ENCODE peak calls at places on chromosomes 13 and 19, in ten cellular contexts. Q, A, K, U, D, H, J, L, W and E are unnamed samples.
A peak's percentile ranks its signal among the peaks of the same experiment; 100 is the strongest.

GRCh38 chr13:27393101-27393500 is 31.3 kb upstream of the GTF3A start:
- DNase-seq in A (no peak), K (no peak), J (no peak), H (no peak), L (no peak), D (no peak), W (no peak), Q (no peak), U (no peak), E (no peak)

GRCh38 chr19:39839678-39840327 is 5.8 kb upstream of the DYRK1B start:
- DNase-seq in W (no peak), Q (no peak), A (no peak), D (no peak), K (no peak), H (no peak), L (no peak), U (no peak), J (no peak), E (no peak)

GRCh38 chr13:99614465-99614885 is 113.2 kb downstream of the TM9SF2 start:
- DNase-seq in W (peak; percentile 29), D (no peak), H (no peak), K (peak; percentile 2), A (peak; percentile 24), J (no peak), U (peak; percentile 59), Q (peak; percentile 29), L (no peak), E (peak; percentile 21)

GRCh38 chr19:12095111-12095790 is 30.7 kb downstream of the ZNF844 start:
- DNase-seq in J (no peak), K (no peak), Q (no peak), L (no peak), A (peak; percentile 85), W (no peak), U (no peak), D (no peak), H (peak; percentile 62), E (no peak)

GRCh38 chr13:21986602-21987001 is 315.7 kb downstream of the FGF9 start:
- DNase-seq in L (no peak), Q (no peak), W (no peak), H (no peak), J (no peak), D (no peak), U (no peak), K (no peak), A (no peak), E (no peak)

GRCh38 chr13:57630661-57631606 is 610 bp upstream of the PCDH17 start:
- DNase-seq in K (no peak), L (no peak), Q (no peak), J (no peak), D (no peak), U (no peak), H (no peak), A (peak; percentile 23), W (no peak), E (no peak)

GRCh38 chr13:39510296-39510695 is 92.7 kb downstream of the LHFPL6 start:
- DNase-seq in A (no peak), H (no peak), K (no peak), L (no peak), D (no peak), Q (no peak), U (peak; percentile 23), W (no peak), J (no peak), E (no peak)

GRCh38 chr19:33823341-33823740 is 26.7 kb downstream of the KCTD15 start:
- DNase-seq in J (no peak), W (no peak), H (no peak), U (no peak), L (no peak), D (no peak), K (no peak), Q (no peak), A (no peak), E (no peak)

GRCh38 chr13:66347718-66348117 is 882.4 kb downstream of the PCDH9 start:
- DNase-seq in H (no peak), Q (no peak), W (no peak), A (peak; percentile 47), K (no peak), D (no peak), J (no peak), L (no peak), U (no peak), E (no peak)

GRCh38 chr13:113390874-113391497 is 27.1 kb upstream of the GRTP1 start:
- DNase-seq in H (no peak), W (no peak), K (no peak), J (no peak), L (no peak), A (no peak), D (no peak), U (no peak), Q (no peak), E (no peak)

GRCh38 chr13:98014766-98015165 is 61.3 kb downstream of the IPO5 start:
- DNase-seq in U (no peak), Q (no peak), K (no peak), W (no peak), L (no peak), A (peak; percentile 91), H (peak; percentile 53), J (no peak), D (no peak), E (no peak)

GRCh38 chr13:77599351-77599750 is 63.8 kb downstream of the SCEL start:
- DNase-seq in A (no peak), D (no peak), L (no peak), J (no peak), K (no peak), H (no peak), U (no peak), W (no peak), Q (no peak), E (no peak)

GRCh38 chr19:5624154-5624663 is 1.3 kb downstream of the SAFB start:
- DNase-seq in W (peak; percentile 18), U (no peak), A (peak; percentile 63), J (peak; percentile 5), K (no peak), Q (no peak), H (no peak), L (no peak), D (no peak), E (no peak)

GRCh38 chr13:51797664-51798488 is 6.1 kb downstream of the DHRS12 start:
- DNase-seq in Q (peak; percentile 49), L (peak; percentile 41), H (no peak), U (peak; percentile 61), D (no peak), J (peak; percentile 29), K (peak; percentile 55), A (peak; percentile 63), W (peak; percentile 79), E (peak; percentile 46)

GRCh38 chr19:4534836-4535658 is at the start of gene PLIN5:
- DNase-seq in K (peak; percentile 24), H (no peak), U (peak; percentile 61), D (peak; percentile 40), Q (peak; percentile 44), A (peak; percentile 51), J (no peak), L (peak; percentile 3), W (peak; percentile 26), E (peak; percentile 29)

GRCh38 chr19:13804830-13805683 is 9.8 kb downstream of the ZSWIM4 start:
- DNase-seq in D (no peak), J (no peak), Q (no peak), H (no peak), U (peak; percentile 18), A (no peak), K (no peak), L (no peak), W (no peak), E (no peak)

GRCh38 chr13:70162141-70162540 is 53.9 kb upstream of the KLHL1 start:
- DNase-seq in U (no peak), A (no peak), D (no peak), W (no peak), K (no peak), Q (no peak), J (no peak), H (no peak), L (no peak), E (no peak)

GRCh38 chr19:342801-343421 is 1.7 kb downstream of the MIER2 start:
- DNase-seq in Q (no peak), D (peak; percentile 87), W (no peak), A (peak; percentile 95), L (no peak), U (no peak), J (no peak), K (no peak), H (peak; percentile 67), E (no peak)

GRCh38 chr13:99860736-99861135 is 110.8 kb downstream of the ZIC5 start:
- DNase-seq in J (no peak), L (no peak), Q (no peak), A (no peak), H (no peak), K (no peak), U (no peak), W (no peak), D (no peak), E (no peak)

GRCh38 chr13:71240906-71241305 is 626.1 kb downstream of the DACH1 start:
- DNase-seq in Q (no peak), K (no peak), L (no peak), U (no peak), H (no peak), W (no peak), A (peak; percentile 38), D (no peak), J (no peak), E (no peak)

GRCh38 chr19:24033962-24034342 is 53.0 kb upstream of the ZNF254 start:
- DNase-seq in W (peak; percentile 38), Q (peak; percentile 19), J (peak; percentile 2), K (no peak), H (no peak), D (peak; percentile 12), A (peak; percentile 81), U (peak; percentile 40), L (no peak), E (peak; percentile 13)

GRCh38 chr13:25095862-25096453 is at the start of gene PABPC3:
- DNase-seq in L (no peak), D (no peak), W (peak; percentile 7), J (no peak), A (peak; percentile 2), H (no peak), Q (no peak), U (no peak), K (no peak), E (no peak)

GRCh38 chr13:101959016-101959415 is 442.8 kb downstream of the FGF14 start:
- DNase-seq in L (no peak), W (no peak), Q (no peak), H (no peak), J (no peak), D (no peak), K (no peak), U (no peak), A (no peak), E (no peak)

GRCh38 chr19:32971715-32972540 is at the start of the genes CEP89 and FAAP24:
- DNase-seq in K (peak; percentile 98), J (peak; percentile 94), D (peak; percentile 99), U (peak; percentile 99), Q (peak; percentile 97), A (peak; percentile 99), H (peak; percentile 99), W (peak; percentile 99), L (peak; percentile 98), E (peak; percentile 100)

GRCh38 chr19:40224342-40225148 is 1.9 kb downstream of the CCNP start:
- DNase-seq in H (no peak), W (no peak), J (no peak), L (no peak), Q (no peak), U (no peak), K (no peak), A (no peak), D (no peak), E (no peak)

GRCh38 chr19:46493236-46494114 is 2.2 kb downstream of the PNMA8B start:
- DNase-seq in W (peak; percentile 35), A (peak; percentile 31), Q (no peak), U (peak; percentile 22), D (no peak), H (no peak), J (no peak), L (no peak), K (peak; percentile 20), E (no peak)

GRCh38 chr19:56927791-56928207 is 87.3 kb upstream of the PEG3 start:
- DNase-seq in A (no peak), U (no peak), H (no peak), K (no peak), D (no peak), J (no peak), W (no peak), Q (no peak), L (no peak), E (no peak)

GRCh38 chr19:52992109-52993004 is 21.4 kb upstream of the ERVV-1 start:
- DNase-seq in D (no peak), K (no peak), W (no peak), J (no peak), L (no peak), U (no peak), Q (no peak), A (peak; percentile 4), H (no peak), E (no peak)